ENCODE peak calls at places on chromosomes 11 and 22, in ten cellular contexts. Z, P, S, G, N, A, E, L, J and D are unnamed samples.

GRCh38 chr11:115168229-115168671 is 336.0 kb downstream of the CADM1 start:
- DNase-seq in P (no peak), Z (no peak), A (no peak), J (no peak), L (no peak), S (no peak), G (no peak), E (peak), N (no peak), D (no peak)

GRCh38 chr11:68847395-68847794 is 5.7 kb upstream of the CPT1A start:
- DNase-seq in A (no peak), E (no peak), N (no peak), G (no peak), P (no peak), S (no peak), J (no peak), L (no peak), Z (no peak), D (no peak)

GRCh38 chr11:34792143-34792542 is 124.0 kb downstream of the APIP start:
- DNase-seq in E (no peak), P (no peak), S (no peak), G (no peak), Z (no peak), N (no peak), J (no peak), A (no peak), L (no peak), D (no peak)

GRCh38 chr11:111977141-111978027 is 40.2 kb downstream of the DIXDC1 start:
- DNase-seq in A (no peak), G (peak), S (no peak), Z (peak), P (no peak), L (no peak), J (no peak), N (no peak), E (peak), D (peak)

GRCh38 chr11:2700415-2701211 is 819 bp upstream of the KCNQ1OT1 start:
- DNase-seq in S (no peak), Z (peak), N (peak), L (no peak), J (peak), A (peak), P (no peak), E (peak), G (peak), D (peak)

GRCh38 chr22:39727541-39727940 is 157.0 kb downstream of the CACNA1I start:
- DNase-seq in Z (no peak), P (no peak), G (no peak), L (no peak), A (no peak), S (no peak), N (no peak), E (peak), J (no peak), D (peak)

GRCh38 chr11:74225565-74225964 is 54.5 kb downstream of the PPME1 start:
- DNase-seq in N (no peak), A (no peak), G (no peak), E (no peak), J (no peak), P (no peak), Z (no peak), L (no peak), S (no peak), D (no peak)

GRCh38 chr11:125637840-125638239 is 12.9 kb downstream of the CHEK1 start:
- DNase-seq in J (no peak), A (no peak), P (no peak), L (no peak), E (no peak), S (no peak), Z (no peak), G (no peak), N (no peak), D (no peak)

GRCh38 chr11:75795276-75796090 is 19.5 kb upstream of the UVRAG start:
- DNase-seq in J (no peak), E (peak), P (no peak), N (no peak), G (no peak), L (no peak), Z (no peak), S (no peak), A (no peak), D (no peak)

GRCh38 chr11:102142333-102142732 is 32.1 kb downstream of the YAP1 start:
- DNase-seq in A (no peak), N (no peak), L (no peak), Z (no peak), E (no peak), J (no peak), G (no peak), S (no peak), P (no peak), D (no peak)

GRCh38 chr22:50269573-50270301 is 443 bp downstream of the MAPK11 start:
- DNase-seq in S (no peak), Z (peak), P (peak), N (no peak), J (peak), E (peak), L (no peak), A (peak), G (no peak), D (no peak)

GRCh38 chr11:128783513-128783912 is 83.6 kb downstream of the KCNJ1 start:
- DNase-seq in P (no peak), G (no peak), S (no peak), J (no peak), Z (peak), A (no peak), N (no peak), L (no peak), E (no peak), D (no peak)

GRCh38 chr11:124204008-124204407 is 20.9 kb downstream of the OR10D3 start:
- DNase-seq in G (no peak), A (no peak), P (no peak), N (no peak), E (no peak), S (no peak), L (no peak), Z (no peak), J (no peak), D (no peak)

GRCh38 chr11:95338430-95338991 is 107.5 kb upstream of the SESN3 start:
- DNase-seq in P (no peak), L (no peak), N (no peak), G (no peak), Z (no peak), A (peak), J (no peak), E (peak), S (no peak), D (peak)

GRCh38 chr11:36376315-36376887 is 80.3 kb downstream of the PRR5L start:
- DNase-seq in L (no peak), N (peak), G (peak), J (peak), E (peak), S (no peak), Z (peak), A (no peak), P (no peak), D (no peak)

GRCh38 chr11:121508449-121508848 is 55.7 kb upstream of the SORL1-AS1 start:
- DNase-seq in L (no peak), N (no peak), S (no peak), G (peak), Z (no peak), J (no peak), P (no peak), E (no peak), A (no peak), D (no peak)

GRCh38 chr11:10669258-10670033 is 24.1 kb downstream of the IRAG1 start:
- DNase-seq in N (no peak), S (peak), J (no peak), G (no peak), E (no peak), Z (no peak), A (no peak), L (no peak), P (no peak), D (peak)

GRCh38 chr11:32902089-32902665 is 9.6 kb downstream of the QSER1 start:
- DNase-seq in A (no peak), E (peak), G (no peak), P (no peak), Z (no peak), N (peak), L (no peak), S (no peak), J (no peak), D (no peak)

GRCh38 chr11:14417975-14418374 is 59.0 kb upstream of the RRAS2 start:
- DNase-seq in N (no peak), L (no peak), Z (no peak), E (no peak), J (no peak), P (no peak), A (no peak), G (no peak), S (no peak), D (no peak)

GRCh38 chr11:57413681-57414080 is 13.2 kb downstream of the SLC43A3 start:
- DNase-seq in E (no peak), A (no peak), L (no peak), N (no peak), G (no peak), S (no peak), P (no peak), J (no peak), Z (no peak), D (no peak)

GRCh38 chr11:66878554-66878953 is 21.7 kb downstream of the LRFN4 start:
- DNase-seq in S (no peak), J (no peak), N (no peak), Z (no peak), L (no peak), A (no peak), P (no peak), E (peak), G (no peak), D (no peak)